ENCODE peak calls at places on chromosomes 12 and 14, in five cellular contexts. P, Z, S, H and F are unnamed samples.

GRCh38 chr12:100827901-100828520 is 33.4 kb downstream of the ANO4 start:
- DNase-seq in S (peak; percentile 39), P (peak; percentile 72), H (no peak), Z (peak; percentile 60), F (peak; percentile 67)

GRCh38 chr12:124696689-124697476 is 129.5 kb upstream of the NCOR2 start:
- DNase-seq in H (no peak), Z (no peak), P (no peak), S (no peak), F (peak; percentile 36)

GRCh38 chr12:113056631-113057488 is at the start of gene DTX1:
- DNase-seq in Z (no peak), H (no peak), P (no peak), S (no peak), F (no peak)

GRCh38 chr12:106302401-106303201 is at the start of gene TCP11L2:
- DNase-seq in P (peak; percentile 79), Z (peak; percentile 58), S (peak; percentile 78), H (peak; percentile 86), F (peak; percentile 76)

GRCh38 chr14:72000907-72001306 is 68.7 kb downstream of the RGS6 start:
- DNase-seq in Z (no peak), P (no peak), H (peak; percentile 60), S (no peak), F (no peak)

GRCh38 chr12:117513353-117513752 is 151.9 kb upstream of the NOS1 start:
- DNase-seq in P (no peak), S (no peak), H (no peak), Z (no peak), F (no peak)

GRCh38 chr14:100524933-100525243 is 62.3 kb downstream of the BEGAIN start:
- DNase-seq in H (no peak), P (no peak), S (peak; percentile 29), Z (peak; percentile 21), F (no peak)

GRCh38 chr14:22781606-22782000 is 15.1 kb downstream of the OXA1L start:
- DNase-seq in P (no peak), H (no peak), S (peak; percentile 32), Z (peak; percentile 47), F (peak; percentile 25)

GRCh38 chr14:92760524-92760805 is 12.0 kb upstream of the LGMN start:
- DNase-seq in H (no peak), Z (no peak), P (no peak), S (no peak), F (no peak)

GRCh38 chr14:77208266-77208978 is 26.8 kb downstream of the TMEM63C start:
- DNase-seq in Z (peak; percentile 48), S (peak; percentile 57), H (peak; percentile 64), P (peak; percentile 69), F (peak; percentile 70)

GRCh38 chr14:71089974-71090373 is 182.7 kb downstream of the PCNX1 start:
- DNase-seq in S (peak; percentile 14), Z (peak; percentile 30), H (no peak), P (peak; percentile 44), F (peak; percentile 59)

GRCh38 chr14:63956326-63956725 is 103.5 kb downstream of the SYNE2 start:
- DNase-seq in H (no peak), Z (peak; percentile 50), S (peak; percentile 16), P (no peak), F (no peak)

DNA sequence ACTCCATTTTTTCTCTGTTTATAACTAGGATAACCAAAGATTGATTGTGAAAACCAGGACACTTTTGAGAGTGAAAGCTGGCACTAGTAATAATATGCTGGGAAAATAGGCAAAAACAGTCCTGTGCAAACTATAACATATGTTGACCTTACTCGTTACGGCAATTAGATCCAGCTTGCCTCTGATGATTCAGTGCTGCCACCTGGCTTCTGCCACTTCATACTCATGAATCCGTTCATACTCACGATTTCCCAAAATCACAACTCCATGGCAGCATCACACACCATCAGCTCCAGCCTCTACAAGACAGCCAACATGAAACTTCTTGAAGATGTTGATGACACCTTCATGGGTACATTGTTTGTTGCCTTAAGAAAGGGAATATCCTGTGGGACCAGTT is 49.1 kb upstream of the CAND1 start:
- DNase-seq in Z (peak; percentile 35), H (no peak), S (peak; percentile 3), P (no peak), F (no peak)
- TF ChIP-seq CTCF in Z (peak; percentile 30), H (no peak), S (peak; percentile 25), P (peak; percentile 5), F (no peak)

DNA sequence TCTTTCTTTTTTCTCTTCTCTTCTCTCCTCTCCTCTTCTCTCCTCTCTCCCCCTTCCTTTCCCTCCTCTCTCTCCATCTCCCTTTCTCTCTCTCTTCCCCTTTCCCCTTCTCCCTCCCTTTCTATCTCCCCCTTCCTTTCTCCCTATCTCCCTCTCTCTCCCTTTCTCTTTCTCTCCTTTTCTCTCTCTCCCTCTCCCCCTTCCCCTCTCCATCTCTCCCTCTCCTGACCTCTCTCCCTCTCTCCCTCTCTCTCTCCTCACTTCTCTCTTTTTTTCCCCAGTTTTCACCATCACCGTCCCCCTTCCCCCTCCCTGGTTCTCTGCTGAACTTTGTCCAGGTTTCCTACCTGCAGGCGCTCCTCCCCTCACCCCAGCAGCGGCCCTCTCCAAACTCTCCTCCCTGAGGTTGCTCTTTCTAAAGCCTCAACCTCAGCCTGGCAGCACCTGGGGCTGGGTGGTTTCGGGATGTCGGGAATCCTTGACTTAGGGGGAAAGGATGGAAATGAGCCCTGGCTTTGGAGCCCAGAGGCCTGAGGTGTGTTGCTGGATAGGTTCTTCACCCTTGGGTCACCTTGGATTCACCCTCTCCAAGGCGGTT is 14.7 kb upstream of the TBX3 start:
- DNase-seq in H (no peak), P (no peak), S (no peak), Z (no peak), F (no peak)
- H3K4me3 ChIP-seq in H (no peak overlapping the region), P (peak overlapping the region; percentile 39), S (peak overlapping the region; percentile 55), Z (peak overlapping the region; percentile 55), F (no peak overlapping the region)

DNA sequence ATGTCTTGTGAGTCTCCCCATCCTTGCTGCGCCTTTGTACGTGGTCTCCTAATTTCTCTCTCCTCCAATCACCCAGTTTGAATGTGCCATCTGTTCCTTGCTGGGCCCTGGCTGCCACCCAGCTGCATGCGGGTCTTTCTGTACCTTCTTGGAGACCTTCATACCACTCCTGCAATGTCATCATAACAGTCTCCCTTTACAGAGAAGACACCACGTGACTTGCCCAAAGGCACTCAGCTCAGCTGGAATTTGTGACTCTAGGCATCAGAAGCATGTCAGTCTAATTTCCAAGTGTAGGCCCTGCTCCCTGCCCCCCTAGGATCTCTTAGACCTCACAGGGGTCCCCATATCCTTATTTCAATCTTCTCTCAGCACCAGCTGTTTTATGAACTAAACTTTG is 284.2 kb downstream of the TTC8 start:
- DNase-seq in S (no peak), Z (no peak), H (no peak), P (no peak), F (no peak)
- TF ChIP-seq CTCF in S (no peak), Z (no peak), H (no peak), P (no peak), F (no peak)

GRCh38 chr12:19421503-19422282 is 17.6 kb upstream of the AEBP2 start:
- DNase-seq in S (no peak), H (no peak), P (no peak), Z (no peak), F (no peak)
- H3K4me3 ChIP-seq in S (no peak overlapping the region), H (no peak overlapping the region), P (no peak overlapping the region), Z (no peak overlapping the region), F (no peak overlapping the region)